ENCODE peak calls at places on chromosome 14, in five cellular contexts. One of them, this sample, is unnamed.

GRCh38 chr14:89773644-89774316 is 180.8 kb downstream of the EFCAB11 start:
- DNase-seq in trophoblast cell: peak
- DNase-seq in H9: peak
- DNase-seq in IMR-90: peak
- DNase-seq in neuronal stem cell: no peak
- DNase-seq in this sample: peak

GRCh38 chr14:77647853-77648252 is 31.4 kb upstream of the SPTLC2 start:
- DNase-seq in neuronal stem cell: no peak
- DNase-seq in IMR-90: no peak
- DNase-seq in H9: no peak
- DNase-seq in trophoblast cell: peak
- DNase-seq in this sample: no peak

GRCh38 chr14:100523536-100524025 is 63.6 kb downstream of the BEGAIN start:
- DNase-seq in trophoblast cell: no peak
- DNase-seq in H9: peak
- DNase-seq in neuronal stem cell: no peak
- DNase-seq in IMR-90: no peak
- DNase-seq in this sample: no peak

GRCh38 chr14:67514650-67515385 is 18.3 kb upstream of the PLEKHH1 start:
- DNase-seq in IMR-90: peak
- DNase-seq in neuronal stem cell: no peak
- DNase-seq in trophoblast cell: peak
- DNase-seq in H9: peak
- DNase-seq in this sample: peak

GRCh38 chr14:94963051-94963450 is 193.1 kb upstream of the GSC start:
- DNase-seq in IMR-90: no peak
- DNase-seq in trophoblast cell: no peak
- DNase-seq in H9: no peak
- DNase-seq in neuronal stem cell: no peak
- DNase-seq in this sample: no peak

GRCh38 chr14:59272633-59273032 is 84.2 kb downstream of the DAAM1 start:
- DNase-seq in H9: no peak
- DNase-seq in neuronal stem cell: no peak
- DNase-seq in IMR-90: no peak
- DNase-seq in trophoblast cell: peak
- DNase-seq in this sample: no peak

GRCh38 chr14:75342762-75343599 is 64.4 kb downstream of the FOS start:
- DNase-seq in H9: no peak
- DNase-seq in neuronal stem cell: no peak
- DNase-seq in trophoblast cell: no peak
- DNase-seq in IMR-90: no peak
- DNase-seq in this sample: no peak

GRCh38 chr14:50830932-50831703 is at the start of gene NIN:
- DNase-seq in H9: peak
- DNase-seq in IMR-90: peak
- DNase-seq in neuronal stem cell: peak
- DNase-seq in trophoblast cell: peak
- DNase-seq in this sample: peak

GRCh38 chr14:27386391-27386790 is 788.6 kb upstream of the NOVA1 start:
- DNase-seq in neuronal stem cell: no peak
- DNase-seq in trophoblast cell: no peak
- DNase-seq in IMR-90: no peak
- DNase-seq in H9: no peak
- DNase-seq in this sample: no peak

GRCh38 chr14:72610831-72611200 is 283.1 kb downstream of the DPF3 start:
- DNase-seq in IMR-90: no peak
- DNase-seq in trophoblast cell: no peak
- DNase-seq in neuronal stem cell: no peak
- DNase-seq in H9: peak
- DNase-seq in this sample: no peak

GRCh38 chr14:26947265-26947664 is 349.4 kb upstream of the NOVA1 start:
- DNase-seq in neuronal stem cell: no peak
- DNase-seq in trophoblast cell: no peak
- DNase-seq in H9: no peak
- DNase-seq in IMR-90: no peak
- DNase-seq in this sample: no peak

GRCh38 chr14:57963071-57963470 is 97.2 kb upstream of the SLC35F4 start:
- DNase-seq in trophoblast cell: no peak
- DNase-seq in neuronal stem cell: no peak
- DNase-seq in H9: no peak
- DNase-seq in IMR-90: no peak
- DNase-seq in this sample: no peak

GRCh38 chr14:21087294-21088091 is 11.0 kb downstream of the ZNF219 start:
- DNase-seq in neuronal stem cell: peak
- DNase-seq in trophoblast cell: peak
- DNase-seq in H9: peak
- DNase-seq in IMR-90: peak
- DNase-seq in this sample: peak

GRCh38 chr14:34302654-34303053 is 159.4 kb downstream of the SPTSSA start:
- DNase-seq in neuronal stem cell: no peak
- DNase-seq in trophoblast cell: no peak
- DNase-seq in IMR-90: no peak
- DNase-seq in H9: no peak
- DNase-seq in this sample: no peak

GRCh38 chr14:84482256-84483071 is 1047.5 kb upstream of the FLRT2 start:
- DNase-seq in H9: no peak
- DNase-seq in IMR-90: peak
- DNase-seq in trophoblast cell: peak
- DNase-seq in neuronal stem cell: peak
- DNase-seq in this sample: peak

GRCh38 chr14:59422069-59422881 is 42.9 kb downstream of the GPR135 start:
- DNase-seq in IMR-90: no peak
- DNase-seq in H9: no peak
- DNase-seq in neuronal stem cell: no peak
- DNase-seq in trophoblast cell: no peak
- DNase-seq in this sample: no peak

GRCh38 chr14:95432152-95433093 is 84.0 kb downstream of the SYNE3 start:
- DNase-seq in trophoblast cell: peak
- DNase-seq in neuronal stem cell: no peak
- DNase-seq in IMR-90: peak
- DNase-seq in H9: peak
- DNase-seq in this sample: peak

GRCh38 chr14:31843361-31844091 is 233.6 kb upstream of the ARHGAP5 start:
- DNase-seq in neuronal stem cell: no peak
- DNase-seq in IMR-90: peak
- DNase-seq in H9: no peak
- DNase-seq in trophoblast cell: no peak
- DNase-seq in this sample: peak

GRCh38 chr14:99055816-99056215 is 216.2 kb downstream of the BCL11B start:
- DNase-seq in trophoblast cell: no peak
- DNase-seq in IMR-90: no peak
- DNase-seq in neuronal stem cell: no peak
- DNase-seq in H9: no peak
- DNase-seq in this sample: no peak

GRCh38 chr14:98207466-98207865 is 1064.5 kb downstream of the BCL11B start:
- DNase-seq in trophoblast cell: no peak
- DNase-seq in IMR-90: no peak
- DNase-seq in neuronal stem cell: no peak
- DNase-seq in H9: no peak
- DNase-seq in this sample: no peak

GRCh38 chr14:51333299-51333698 is 93.3 kb downstream of the TMX1 start:
- DNase-seq in IMR-90: no peak
- DNase-seq in neuronal stem cell: no peak
- DNase-seq in H9: no peak
- DNase-seq in trophoblast cell: no peak
- DNase-seq in this sample: no peak

GRCh38 chr14:55267816-55268215 is 3.4 kb upstream of the FBXO34 start:
- DNase-seq in trophoblast cell: no peak
- DNase-seq in H9: no peak
- DNase-seq in IMR-90: peak
- DNase-seq in neuronal stem cell: no peak
- DNase-seq in this sample: no peak
- H2AFZ ChIP-seq in trophoblast cell: no peak
- H2AFZ ChIP-seq in H9: no peak
- H2AFZ ChIP-seq in IMR-90: no peak
- H2AFZ ChIP-seq in neuronal stem cell: no peak
- H2AFZ ChIP-seq in this sample: no peak

GRCh38 chr14:88562831-88563686 is at the start of gene ZC3H14:
- DNase-seq in neuronal stem cell: peak
- DNase-seq in trophoblast cell: peak
- DNase-seq in IMR-90: peak
- DNase-seq in H9: peak
- DNase-seq in this sample: peak
- H3K4ac ChIP-seq in neuronal stem cell: peak
- H3K4ac ChIP-seq in trophoblast cell: peak
- H3K4ac ChIP-seq in IMR-90: peak
- H3K4ac ChIP-seq in H9: no peak
- H3K4ac ChIP-seq in this sample: peak

GRCh38 chr14:64721899-64722298 is 17.7 kb downstream of the PLEKHG3 start:
- DNase-seq in neuronal stem cell: no peak
- DNase-seq in H9: no peak
- DNase-seq in trophoblast cell: no peak
- DNase-seq in IMR-90: no peak
- DNase-seq in this sample: no peak

GRCh38 chr14:64720190-64720589 is 16.0 kb downstream of the PLEKHG3 start:
- DNase-seq in trophoblast cell: no peak
- DNase-seq in H9: no peak
- DNase-seq in neuronal stem cell: no peak
- DNase-seq in IMR-90: peak
- DNase-seq in this sample: peak

GRCh38 chr14:64719601-64720000 is 15.4 kb downstream of the PLEKHG3 start:
- DNase-seq in neuronal stem cell: no peak
- DNase-seq in trophoblast cell: no peak
- DNase-seq in IMR-90: no peak
- DNase-seq in H9: no peak
- DNase-seq in this sample: peak

GRCh38 chr14:64722842-64723447 is 18.7 kb downstream of the PLEKHG3 start:
- DNase-seq in H9: no peak
- DNase-seq in trophoblast cell: no peak
- DNase-seq in IMR-90: no peak
- DNase-seq in neuronal stem cell: no peak
- DNase-seq in this sample: no peak

GRCh38 chr14:64721391-64721791 is 17.2 kb downstream of the PLEKHG3 start:
- DNase-seq in neuronal stem cell: no peak
- DNase-seq in trophoblast cell: no peak
- DNase-seq in IMR-90: peak
- DNase-seq in H9: no peak
- DNase-seq in this sample: peak
- H4K8ac ChIP-seq in neuronal stem cell: no peak
- H4K8ac ChIP-seq in trophoblast cell: no peak
- H4K8ac ChIP-seq in IMR-90: no peak
- H4K8ac ChIP-seq in H9: no peak
- H4K8ac ChIP-seq in this sample: peak

GRCh38 chr14:103108749-103109207 is 14.3 kb downstream of the EXOC3L4 start:
- DNase-seq in IMR-90: peak
- DNase-seq in trophoblast cell: peak
- DNase-seq in H9: peak
- DNase-seq in neuronal stem cell: no peak
- DNase-seq in this sample: peak
- H2AFZ ChIP-seq in IMR-90: peak
- H2AFZ ChIP-seq in trophoblast cell: no peak
- H2AFZ ChIP-seq in H9: no peak
- H2AFZ ChIP-seq in neuronal stem cell: no peak
- H2AFZ ChIP-seq in this sample: no peak

DNA sequence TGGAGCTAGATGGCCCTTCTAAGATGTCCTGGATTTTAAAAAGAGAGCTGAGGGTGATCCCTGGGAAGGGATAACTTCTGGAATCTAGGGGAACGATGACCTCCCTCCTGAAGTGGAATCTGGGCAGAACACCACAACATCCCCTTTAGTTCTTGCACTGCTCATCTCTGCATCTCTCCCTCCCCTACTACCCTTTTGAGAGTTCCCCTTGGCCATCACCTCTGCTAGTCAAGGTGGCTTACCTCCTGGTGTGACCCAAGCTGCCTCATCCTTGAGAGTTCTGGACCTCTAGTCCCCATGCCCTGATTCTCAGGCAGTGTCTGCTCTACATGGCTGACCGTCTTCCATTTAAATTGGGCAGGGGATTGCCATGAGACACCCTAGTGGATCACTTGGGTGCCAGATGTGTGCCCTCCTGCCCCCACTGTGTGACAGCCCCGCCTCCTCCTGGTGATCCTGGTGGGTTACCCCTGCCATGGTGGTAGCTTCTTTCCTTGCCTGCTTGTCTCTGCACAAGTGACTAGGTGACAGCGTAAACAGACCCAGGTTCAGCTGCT is 216.4 kb downstream of the PCNX1 start:
- DNase-seq in H9: no peak
- DNase-seq in IMR-90: no peak
- DNase-seq in trophoblast cell: no peak
- DNase-seq in neuronal stem cell: no peak
- DNase-seq in this sample: no peak
- H3K4ac ChIP-seq in H9: no peak
- H3K4ac ChIP-seq in IMR-90: no peak
- H3K4ac ChIP-seq in trophoblast cell: no peak
- H3K4ac ChIP-seq in neuronal stem cell: no peak
- H3K4ac ChIP-seq in this sample: no peak

GRCh38 chr14:23365353-23366162 is 586 bp upstream of the EFS start:
- DNase-seq in IMR-90: peak
- DNase-seq in neuronal stem cell: peak
- DNase-seq in H9: no peak
- DNase-seq in trophoblast cell: peak
- DNase-seq in this sample: peak
- H4K8ac ChIP-seq in IMR-90: peak
- H4K8ac ChIP-seq in neuronal stem cell: no peak
- H4K8ac ChIP-seq in H9: no peak
- H4K8ac ChIP-seq in trophoblast cell: peak
- H4K8ac ChIP-seq in this sample: peak

DNA sequence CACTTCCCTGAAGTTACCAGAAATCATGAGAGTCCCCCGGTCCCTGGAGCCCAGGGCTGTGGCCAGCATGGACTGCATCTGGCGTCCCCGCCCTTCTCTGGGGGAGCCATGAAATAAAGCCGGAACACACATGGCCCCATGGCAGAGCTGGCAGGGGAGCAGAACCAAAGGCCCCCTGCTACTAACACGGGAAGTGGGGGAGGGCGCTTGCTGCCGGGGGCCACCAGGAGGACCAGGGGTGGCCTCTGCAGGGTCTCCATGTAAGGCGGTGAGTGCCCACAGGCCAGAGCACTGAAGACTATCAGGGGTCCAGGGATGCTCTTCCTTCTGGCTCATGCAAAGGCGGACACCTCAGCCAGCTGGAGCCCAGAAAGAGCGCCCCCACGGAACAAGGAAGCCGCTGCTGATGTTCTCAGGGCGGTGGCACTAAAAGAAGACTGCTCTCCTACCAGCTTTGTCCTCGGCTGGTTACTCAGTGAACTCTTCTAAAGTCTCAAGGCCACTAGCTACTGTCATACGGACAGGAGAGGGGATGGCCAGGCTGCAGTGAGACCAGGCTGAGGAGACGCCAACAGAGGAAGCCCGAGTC is 59.8 kb downstream of the CCDC88C start:
- DNase-seq in IMR-90: no peak
- DNase-seq in neuronal stem cell: no peak
- DNase-seq in H9: no peak
- DNase-seq in trophoblast cell: no peak
- DNase-seq in this sample: no peak
- H2AFZ ChIP-seq in IMR-90: no peak
- H2AFZ ChIP-seq in neuronal stem cell: no peak
- H2AFZ ChIP-seq in H9: no peak
- H2AFZ ChIP-seq in trophoblast cell: no peak
- H2AFZ ChIP-seq in this sample: no peak

GRCh38 chr14:22380511-22381455 is 208.2 kb downstream of the DAD1 start:
- DNase-seq in neuronal stem cell: no peak
- DNase-seq in IMR-90: peak
- DNase-seq in trophoblast cell: no peak
- DNase-seq in H9: no peak
- DNase-seq in this sample: peak
- H3K4ac ChIP-seq in neuronal stem cell: no peak
- H3K4ac ChIP-seq in IMR-90: no peak
- H3K4ac ChIP-seq in trophoblast cell: no peak
- H3K4ac ChIP-seq in H9: no peak
- H3K4ac ChIP-seq in this sample: no peak